ENCODE peak calls at places on chromosomes 5 and 9, in six cellular contexts. L, Y, R, U, V and S are unnamed samples.

GRCh38 chr5:36606437-36607113 is at the start of gene SLC1A3:
- DNase-seq in R (peak; percentile 55), U (peak; percentile 41), L (peak; percentile 80), Y (peak; percentile 56), V (peak; percentile 71), S (no peak)

GRCh38 chr9:124707667-124708066 is 63.4 kb downstream of the NR6A1 start:
- DNase-seq in R (no peak), V (no peak), U (no peak), L (no peak), Y (no peak), S (no peak)

GRCh38 chr9:123597926-123598556 is 242.0 kb downstream of the CRB2 start:
- DNase-seq in V (no peak), R (no peak), Y (no peak), L (no peak), U (no peak), S (no peak)

GRCh38 chr5:2698581-2698980 is 52.9 kb downstream of the IRX2 start:
- DNase-seq in U (no peak), R (no peak), V (no peak), L (no peak), Y (no peak), S (no peak)

GRCh38 chr5:73883646-73884045 is 257.6 kb downstream of the ARHGEF28 start:
- DNase-seq in V (no peak), Y (no peak), L (no peak), U (no peak), R (no peak), S (no peak)

GRCh38 chr9:2622361-2623045 is 916 bp downstream of the VLDLR start:
- DNase-seq in V (peak; percentile 74), L (no peak), R (peak; percentile 54), Y (no peak), U (no peak), S (no peak)

GRCh38 chr9:134230942-134231325 is 66.6 kb upstream of the RNU6ATAC start:
- DNase-seq in R (no peak), U (no peak), V (no peak), L (no peak), Y (no peak), S (no peak)

GRCh38 chr5:140321796-140322195 is 18.9 kb upstream of the PFDN1 start:
- DNase-seq in V (peak; percentile 77), R (peak; percentile 83), L (peak; percentile 76), Y (no peak), U (no peak), S (no peak)

GRCh38 chr9:14395300-14396082 is 81.5 kb upstream of the NFIB start:
- DNase-seq in V (no peak), U (no peak), Y (no peak), R (no peak), L (peak; percentile 61), S (no peak)

GRCh38 chr5:137923856-137924255 is 34.6 kb downstream of the PKD2L2 start:
- DNase-seq in R (no peak), L (no peak), U (no peak), Y (no peak), V (no peak), S (no peak)

GRCh38 chr9:136975624-136976023 is 1.7 kb upstream of the PTGDS start:
- DNase-seq in L (no peak), Y (no peak), V (no peak), R (peak; percentile 66), U (no peak), S (no peak)

GRCh38 chr9:86308687-86309086 is 26.3 kb upstream of the ISCA1 start:
- DNase-seq in Y (no peak), L (no peak), V (no peak), U (no peak), R (no peak), S (no peak)

GRCh38 chr5:68251386-68251785 is 35.8 kb downstream of the PIK3R1 start:
- DNase-seq in L (no peak), V (no peak), Y (no peak), R (no peak), U (no peak), S (no peak)

GRCh38 chr9:96413312-96414221 is 4.6 kb downstream of the ZNF367 start:
- DNase-seq in L (no peak), Y (no peak), V (no peak), U (no peak), R (no peak), S (no peak)

GRCh38 chr5:58440882-58441281 is 19.0 kb downstream of the PLK2 start:
- DNase-seq in R (no peak), Y (no peak), U (no peak), L (no peak), V (no peak), S (no peak)

GRCh38 chr9:19493174-19493811 is 84.5 kb downstream of the ACER2 start:
- DNase-seq in L (peak; percentile 74), U (no peak), V (no peak), Y (peak; percentile 25), R (peak; percentile 51), S (no peak)

GRCh38 chr5:137778772-137779564 is 24.8 kb upstream of the HNRNPA0 start:
- DNase-seq in L (no peak), Y (peak; percentile 9), R (no peak), V (no peak), U (no peak), S (no peak)

GRCh38 chr9:7935666-7936065 is 136.1 kb upstream of the DMAC1 start:
- DNase-seq in U (no peak), R (no peak), Y (no peak), L (no peak), V (no peak), S (no peak)

GRCh38 chr9:123834218-123834906 is 95.6 kb downstream of the DENND1A start:
- DNase-seq in U (no peak), V (no peak), R (no peak), Y (no peak), L (no peak), S (no peak)

GRCh38 chr5:151225071-151225470 is 1.2 kb upstream of the CCDC69 start:
- DNase-seq in R (no peak), U (no peak), L (no peak), V (no peak), Y (no peak), S (no peak)

GRCh38 chr5:151222054-151222768 is 1.7 kb downstream of the CCDC69 start:
- DNase-seq in U (no peak), V (no peak), R (no peak), Y (no peak), L (no peak), S (no peak)

GRCh38 chr5:151224372-151224771 is 480 bp upstream of the CCDC69 start:
- DNase-seq in Y (no peak), L (no peak), V (no peak), U (no peak), R (no peak), S (no peak)

GRCh38 chr5:151222769-151223446 is 984 bp downstream of the CCDC69 start:
- DNase-seq in R (peak; percentile 74), Y (no peak), V (peak; percentile 78), L (peak; percentile 75), U (no peak), S (no peak)

GRCh38 chr5:151223447-151224264 is at the start of gene CCDC69:
- DNase-seq in U (peak; percentile 23), R (peak; percentile 89), Y (no peak), L (peak; percentile 84), V (peak; percentile 91), S (no peak)
- TF ChIP-seq CTCF in U (peak; percentile 24), R (peak; percentile 42), Y (no peak), L (no peak), V (peak; percentile 28), S (peak; percentile 33)

DNA sequence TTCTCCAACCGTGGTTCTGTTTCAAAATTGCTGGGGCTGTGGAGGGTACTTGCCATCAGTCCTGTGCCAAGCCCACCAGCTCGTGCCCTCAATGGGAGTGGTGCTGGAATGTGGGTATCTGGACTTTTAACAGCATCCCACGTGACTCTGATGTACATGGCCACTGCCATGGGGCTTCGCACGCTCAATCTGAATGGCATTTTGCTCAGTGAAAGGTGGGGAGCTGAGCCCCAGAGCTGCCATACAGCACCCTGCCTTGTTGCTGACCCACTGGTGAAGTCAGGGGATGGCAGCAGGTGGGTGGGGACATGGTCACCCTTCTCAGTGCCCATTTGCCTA is 16.6 kb upstream of the SYNPO start:
- DNase-seq in U (no peak), Y (no peak), L (no peak), R (no peak), V (no peak), S (no peak)
- H3K4me3 ChIP-seq in U (no peak overlapping the region), Y (no peak overlapping the region), L (peak overlapping the region; percentile 90), R (no peak overlapping the region), V (no peak overlapping the region), S (no peak overlapping the region)

DNA sequence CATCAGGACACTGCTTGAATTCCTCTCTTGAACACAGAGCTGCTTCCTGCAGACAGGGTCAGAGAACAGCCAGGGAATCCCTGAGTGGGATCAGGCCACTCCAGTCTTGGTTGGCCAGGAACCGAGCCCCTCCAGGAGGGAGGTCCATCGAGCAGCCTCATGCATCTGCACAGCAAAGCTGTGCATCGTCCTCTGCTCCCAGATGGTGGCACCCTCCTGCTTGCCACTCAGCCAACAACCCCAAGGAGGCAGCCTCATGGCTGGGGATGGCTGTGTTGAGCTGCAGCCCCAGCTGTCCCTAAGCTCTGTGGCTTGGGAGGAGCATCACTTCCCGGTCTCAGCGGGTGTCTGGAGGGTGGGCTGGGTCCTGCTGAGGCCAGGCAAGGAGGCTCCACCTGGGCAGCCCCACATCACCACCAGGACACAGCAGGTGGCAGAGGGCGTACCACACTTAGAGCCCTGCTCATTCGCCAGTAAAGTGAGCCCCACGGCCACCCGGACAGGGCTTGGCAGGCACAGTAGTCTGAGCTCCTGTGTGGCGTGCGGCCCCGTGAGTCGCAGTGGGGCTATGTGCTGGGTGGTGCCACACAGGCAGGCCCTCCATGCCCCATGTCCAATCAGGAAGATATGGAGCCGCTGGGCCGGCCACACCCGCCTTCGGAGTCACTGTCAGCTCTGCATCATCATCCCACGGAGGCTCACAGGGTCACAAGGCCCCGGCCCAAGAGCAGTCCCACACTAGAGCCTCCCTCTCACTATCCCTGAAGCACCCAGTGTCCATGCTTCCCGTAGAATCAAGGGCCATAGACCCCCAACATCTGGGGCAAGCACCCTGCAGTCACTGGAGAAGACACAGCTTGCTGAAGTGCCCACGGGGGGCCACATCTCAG is 11.9 kb downstream of the LPCAT1 start:
- DNase-seq in V (peak; percentile 66), U (no peak), L (peak; percentile 55), Y (no peak), R (no peak), S (no peak)
- TF ChIP-seq CTCF in V (no peak), U (peak; percentile 51), L (no peak), Y (no peak), R (no peak), S (peak; percentile 32)

GRCh38 chr5:98847054-98847453 is 73.6 kb downstream of the RGMB start:
- DNase-seq in U (no peak), Y (no peak), L (no peak), R (no peak), V (no peak), S (no peak)

GRCh38 chr5:98846526-98846925 is 73.1 kb downstream of the RGMB start:
- DNase-seq in Y (no peak), V (no peak), L (no peak), R (no peak), U (no peak), S (no peak)

GRCh38 chr5:98843481-98843880 is 70.0 kb downstream of the RGMB start:
- DNase-seq in L (no peak), R (no peak), Y (no peak), V (no peak), U (no peak), S (no peak)

GRCh38 chr5:98845878-98846277 is 72.4 kb downstream of the RGMB start:
- DNase-seq in L (no peak), V (no peak), U (no peak), R (no peak), Y (no peak), S (no peak)

DNA sequence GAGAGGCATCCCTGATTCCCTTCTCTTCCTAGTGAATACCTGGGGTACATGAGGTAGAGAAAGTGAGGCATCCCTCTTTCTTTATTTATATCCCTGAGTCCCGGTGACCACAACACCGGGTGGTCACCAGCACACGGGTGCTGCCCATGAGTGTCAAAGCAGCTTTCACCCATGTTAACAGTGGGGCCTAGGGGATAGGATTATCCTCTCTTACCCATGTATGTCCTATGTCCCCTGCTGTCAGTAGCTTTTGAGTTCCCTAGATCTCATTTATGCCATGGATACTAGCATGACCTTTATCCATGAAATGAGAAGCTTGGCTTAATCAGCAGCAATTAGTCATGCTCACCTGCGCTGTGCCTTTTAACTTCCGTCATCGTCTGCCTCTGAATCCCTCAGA is 71.4 kb downstream of the RGMB start:
- DNase-seq in L (no peak), V (no peak), U (no peak), R (no peak), Y (no peak), S (no peak)
- H3K4me3 ChIP-seq in L (no peak overlapping the region), V (no peak overlapping the region), U (no peak overlapping the region), R (no peak overlapping the region), Y (no peak overlapping the region), S (no peak overlapping the region)